ENCODE peak calls at places on chromosomes 13 and 19, in six cellular contexts. Q is A549, K is upper lobe of left lung, G is K562, M is HepG2, J is GM12878. T is an unnamed sample. For H3K4me1, the result is how much of the 10 kb centered on the place peaks cover.

GRCh38 chr19:31991984-31992655 is 353.3 kb upstream of the ZNF507 start:
- ATAC-seq in Q (no peak), K (no peak), G (no peak), M (no peak), J (no peak), T (no peak)

GRCh38 chr19:51020988-51021651 is 1.6 kb upstream of the KLK10 start:
- ATAC-seq in Q (peak), K (peak), G (peak), M (peak), J (peak), T (no peak)

GRCh38 chr19:29704562-29705558 is 10.2 kb downstream of the C19orf12 start:
- ATAC-seq in Q (no peak), K (no peak), G (no peak), M (no peak), J (peak), T (no peak)

GRCh38 chr13:51502206-51502651 is 49.4 kb upstream of the INTS6 start:
- ATAC-seq in Q (no peak), K (peak), G (no peak), M (no peak), J (peak), T (no peak)

GRCh38 chr19:48325265-48325910 is at the start of gene EMP3:
- ATAC-seq in Q (peak), K (peak), G (peak), M (no peak), J (peak), T (peak)

GRCh38 chr13:113102727-113103126 is 2.9 kb upstream of the F7 start:
- ATAC-seq in Q (no peak), K (peak), G (no peak), M (no peak), J (no peak), T (no peak)

GRCh38 chr19:32392946-32393345 is 12.6 kb upstream of the DPY19L3 start:
- ATAC-seq in Q (peak), K (no peak), G (peak), M (no peak), J (no peak), T (no peak)

GRCh38 chr19:13692096-13692495 is 72.2 kb upstream of the MRI1 start:
- ATAC-seq in Q (no peak), K (no peak), G (no peak), M (no peak), J (no peak), T (no peak)

GRCh38 chr13:112065521-112065866 is 1.5 kb upstream of the SOX1 start:
- ATAC-seq in Q (no peak), K (no peak), G (no peak), M (no peak), J (no peak), T (no peak)

GRCh38 chr13:67175836-67176235 is 54.3 kb downstream of the PCDH9 start:
- ATAC-seq in Q (no peak), K (no peak), G (no peak), M (no peak), J (no peak), T (no peak)

GRCh38 chr19:3753631-3754410 is 7.7 kb downstream of the APBA3 start:
- ATAC-seq in Q (no peak), K (peak), G (no peak), M (no peak), J (no peak), T (no peak)

GRCh38 chr13:26599885-26600284 is 42.4 kb downstream of the WASF3 start:
- ATAC-seq in Q (no peak), K (no peak), G (no peak), M (no peak), J (no peak), T (no peak)

GRCh38 chr13:26601669-26602068 is 44.2 kb downstream of the WASF3 start:
- ATAC-seq in Q (no peak), K (no peak), G (no peak), M (no peak), J (peak), T (no peak)

GRCh38 chr13:26596458-26596857 is 39.0 kb downstream of the WASF3 start:
- ATAC-seq in Q (no peak), K (no peak), G (no peak), M (no peak), J (no peak), T (no peak)

GRCh38 chr13:26600345-26600761 is 42.9 kb downstream of the WASF3 start:
- ATAC-seq in Q (no peak), K (peak), G (no peak), M (no peak), J (no peak), T (peak)

GRCh38 chr13:26599403-26599802 is 41.9 kb downstream of the WASF3 start:
- ATAC-seq in Q (no peak), K (no peak), G (no peak), M (no peak), J (no peak), T (no peak)
- H3K27ac ChIP-seq in Q (no peak), K (no peak), G (no peak), M (no peak), J (no peak), T (no peak)

DNA sequence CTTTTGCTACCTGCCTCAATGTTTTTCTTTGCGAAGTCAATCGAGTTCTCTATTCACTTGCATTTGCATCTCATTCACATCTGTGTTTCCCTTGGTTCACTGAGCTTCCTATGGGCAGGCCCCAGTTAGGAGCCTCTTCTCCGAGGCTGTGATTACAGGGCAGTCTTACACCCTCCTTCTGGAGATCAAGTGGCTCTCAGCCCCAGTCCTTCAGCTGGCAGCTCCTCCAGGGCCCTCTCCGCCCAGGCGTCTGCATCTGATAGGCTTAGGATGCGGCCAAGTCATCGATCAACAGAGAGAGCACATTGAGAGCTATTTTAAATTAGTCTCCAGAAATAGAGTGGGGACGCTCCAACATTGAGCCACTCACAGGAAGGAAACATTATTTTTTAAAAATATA is 44.2 kb downstream of the MBNL2 start:
- ATAC-seq in Q (no peak), K (peak), G (no peak), M (no peak), J (no peak), T (no peak)
- H3K4me1 ChIP-seq in Q (half or more), K (under half), G (under half), M (half or more), J (under half), T (half or more)

GRCh38 chr19:55446060-55446459 is 3.0 kb upstream of the SHISA7 start:
- ATAC-seq in Q (no peak), K (no peak), G (no peak), M (no peak), J (no peak), T (no peak)

GRCh38 chr19:55444720-55445045 is 1.6 kb upstream of the SHISA7 start:
- ATAC-seq in Q (no peak), K (no peak), G (no peak), M (no peak), J (no peak), T (no peak)

GRCh38 chr19:55449469-55449868 is 6.4 kb upstream of the SHISA7 start:
- ATAC-seq in Q (no peak), K (no peak), G (no peak), M (no peak), J (no peak), T (no peak)

GRCh38 chr19:55443824-55444719 is 972 bp upstream of the SHISA7 start:
- ATAC-seq in Q (peak), K (no peak), G (no peak), M (no peak), J (no peak), T (no peak)

GRCh38 chr19:55447421-55448174 is 4.5 kb upstream of the SHISA7 start:
- ATAC-seq in Q (peak), K (peak), G (peak), M (peak), J (peak), T (no peak)
- TF ChIP-seq EP300 in Q (no peak), K (no peak), G (no peak), M (no peak), J (no peak), T (no peak)

GRCh38 chr13:110218601-110219201 is 88.3 kb downstream of the COL4A1 start:
- ATAC-seq in Q (no peak), K (no peak), G (no peak), M (no peak), J (no peak), T (no peak)
- H3K27ac ChIP-seq in Q (no peak), K (peak), G (no peak), M (no peak), J (no peak), T (peak)

T was measured in gastroesophageal sphincter.